ENCODE peak calls at places on chromosomes 16 and 17, in nine cellular contexts. I is amniotic stem cell; Q is cerebellar cortex; M is T-helper 9 cell; K is Caki2; W is activated gamma-delta T cell treated with anti-CD3 and anti-CD28 coated beads, Interleukin-2, amount 50 U/mL, for 16 hours; H is T-helper 17 cell; V is CD4-positive, CD25-positive, alpha-beta regulatory T cell; B is NT2/D1. N is an unnamed sample.

GRCh38 chr17:34980681-34981537 is 597 bp downstream of the LIG3 start:
- DNase-seq in I (peak), Q (peak), M (peak), K (peak), W (peak), H (peak), V (peak), B (peak), N (peak)

GRCh38 chr16:88686062-88686438 is 257 bp downstream of the SNAI3 start:
- DNase-seq in I (no peak), Q (no peak), M (peak), K (no peak), W (no peak), H (peak), V (no peak), B (no peak), N (peak)

GRCh38 chr17:48841395-48841831 is 10.6 kb downstream of the CALCOCO2 start:
- DNase-seq in I (no peak), Q (peak), M (no peak), K (no peak), W (no peak), H (no peak), V (peak), B (no peak), N (no peak)

GRCh38 chr16:34050787-34051320 is 591.4 kb downstream of the TP53TG3F start:
- DNase-seq in I (no peak), Q (no peak), M (no peak), K (no peak), W (no peak), H (no peak), V (no peak), B (no peak), N (no peak)

GRCh38 chr16:55563797-55564196 is 2.7 kb upstream of the CAPNS2 start:
- DNase-seq in I (no peak), Q (no peak), M (no peak), K (no peak), W (no peak), H (no peak), V (no peak), B (no peak), N (no peak)

GRCh38 chr17:40190197-40191021 is 13.1 kb downstream of the RAPGEFL1 start:
- DNase-seq in I (no peak), Q (no peak), M (peak), K (no peak), W (no peak), H (no peak), V (peak), B (peak), N (no peak)

GRCh38 chr16:8519643-8520042 is 70.7 kb downstream of the TMEM114 start:
- DNase-seq in I (no peak), Q (no peak), M (no peak), K (no peak), W (no peak), H (no peak), V (no peak), B (no peak), N (no peak)

GRCh38 chr17:42284020-42284369 is 4.3 kb upstream of the STAT5A start:
- DNase-seq in I (no peak), Q (no peak), M (no peak), K (no peak), W (no peak), H (no peak), V (no peak), B (no peak), N (no peak)

GRCh38 chr17:81460856-81461460 is 51.6 kb downstream of the ACTG1 start:
- DNase-seq in I (no peak), Q (no peak), M (no peak), K (no peak), W (no peak), H (no peak), V (no peak), B (no peak), N (no peak)

GRCh38 chr17:71440513-71440912 is 680.3 kb upstream of the SOX9 start:
- DNase-seq in I (no peak), Q (no peak), M (no peak), K (peak), W (no peak), H (no peak), V (no peak), B (no peak), N (no peak)

GRCh38 chr16:10465821-10466220 is 80.0 kb downstream of the ATF7IP2 start:
- DNase-seq in I (no peak), Q (no peak), M (no peak), K (no peak), W (no peak), H (no peak), V (no peak), B (no peak), N (no peak)

GRCh38 chr17:17500999-17501605 is 4.9 kb upstream of the RASD1 start:
- DNase-seq in I (no peak), Q (no peak), M (no peak), K (no peak), W (no peak), H (no peak), V (peak), B (no peak), N (no peak)

GRCh38 chr17:37726891-37727780 is 17.7 kb downstream of the HNF1B start:
- DNase-seq in I (no peak), Q (no peak), M (no peak), K (no peak), W (no peak), H (no peak), V (no peak), B (no peak), N (no peak)

GRCh38 chr16:74073471-74073870 is 223.1 kb upstream of the PSMD7 start:
- DNase-seq in I (no peak), Q (no peak), M (no peak), K (no peak), W (no peak), H (no peak), V (no peak), B (no peak), N (no peak)

GRCh38 chr17:75346906-75347305 is 57.7 kb upstream of the SLC25A19 start:
- DNase-seq in I (no peak), Q (no peak), M (no peak), K (no peak), W (no peak), H (no peak), V (no peak), B (no peak), N (no peak)

GRCh38 chr17:19460695-19461094 is 49.7 kb downstream of the RNF112 start:
- DNase-seq in I (no peak), Q (peak), M (no peak), K (no peak), W (no peak), H (no peak), V (no peak), B (no peak), N (no peak)

GRCh38 chr17:35879748-35880654 is at the start of gene CCL5:
- DNase-seq in I (no peak), Q (no peak), M (peak), K (no peak), W (no peak), H (no peak), V (peak), B (no peak), N (peak)

GRCh38 chr17:27532269-27533067 is 76.2 kb downstream of the KSR1 start:
- DNase-seq in I (no peak), Q (no peak), M (no peak), K (no peak), W (no peak), H (no peak), V (no peak), B (no peak), N (no peak)

GRCh38 chr16:87616556-87616955 is 14.2 kb downstream of the JPH3 start:
- DNase-seq in I (no peak), Q (no peak), M (no peak), K (no peak), W (no peak), H (no peak), V (no peak), B (no peak), N (no peak)

GRCh38 chr17:3738562-3739295 is 15.0 kb downstream of the HASPIN start:
- DNase-seq in I (no peak), Q (peak), M (peak), K (peak), W (peak), H (peak), V (peak), B (no peak), N (peak)

GRCh38 chr16:75532142-75532765 is 3.7 kb downstream of the CHST5 start:
- DNase-seq in I (no peak), Q (no peak), M (no peak), K (no peak), W (no peak), H (no peak), V (no peak), B (no peak), N (no peak)

GRCh38 chr17:38579934-38580333 is 25.8 kb downstream of the SRCIN1 start:
- DNase-seq in I (no peak), Q (peak), M (no peak), K (peak), W (no peak), H (no peak), V (no peak), B (no peak), N (no peak)